ENCODE peak calls at places on chromosomes 1 and 21, in seven cellular contexts. W is body of pancreas; F is psoas muscle; I is fibroblast of lung; L is left ventricle myocardium inferior; X is lung; B is naive thymus-derived CD4-positive, alpha-beta T cell. Y is an unnamed sample. For H3K4me1 and H3K27me3, the result is how much of the 10 kb centered on the place peaks cover.

GRCh38 chr1:67809887-67810286 is 23.4 kb downstream of the GNG12 start:
- DNase-seq in W (no peak), X (no peak), B (no peak), I (no peak), L (no peak), F (no peak), Y (peak)

GRCh38 chr1:246753670-246754535 is 29.7 kb downstream of the SCCPDH start:
- DNase-seq in X (peak), F (peak), I (peak), L (peak), B (peak), W (peak), Y (peak)

GRCh38 chr1:173255214-173255813 is 48.2 kb upstream of the TNFSF4 start:
- DNase-seq in W (no peak), X (no peak), L (no peak), I (peak), F (no peak), B (no peak), Y (peak)

GRCh38 chr1:39620659-39621165 is 18.7 kb downstream of the HEYL start:
- DNase-seq in B (no peak), I (no peak), W (no peak), L (peak), X (no peak), F (peak), Y (no peak)

GRCh38 chr1:185040333-185040732 is 5.0 kb upstream of the RNF2 start:
- DNase-seq in X (no peak), W (no peak), L (no peak), B (no peak), F (no peak), I (no peak), Y (no peak)

GRCh38 chr1:72516826-72517225 is 234.5 kb upstream of the NEGR1 start:
- DNase-seq in B (no peak), L (no peak), F (no peak), W (no peak), X (no peak), I (no peak), Y (no peak)

GRCh38 chr1:200079576-200079975 is 52.1 kb downstream of the NR5A2 start:
- DNase-seq in X (no peak), L (no peak), I (no peak), F (no peak), B (no peak), W (no peak), Y (no peak)

GRCh38 chr1:63920154-63921117 is 146.6 kb downstream of the ROR1 start:
- DNase-seq in L (no peak), F (no peak), B (no peak), X (peak), W (no peak), I (peak), Y (peak)

GRCh38 chr1:32743380-32744062 is 41.0 kb upstream of the SYNC start:
- DNase-seq in I (no peak), B (no peak), W (peak), X (no peak), F (no peak), L (no peak), Y (peak)

GRCh38 chr1:38585971-38586370 is 273.6 kb downstream of the RRAGC start:
- DNase-seq in I (peak), W (no peak), X (no peak), F (no peak), L (no peak), B (no peak), Y (no peak)

GRCh38 chr1:58568271-58568860 is 8.7 kb downstream of the TACSTD2 start:
- DNase-seq in F (no peak), L (no peak), I (no peak), W (no peak), X (no peak), B (no peak), Y (no peak)

GRCh38 chr21:33880626-33881025 is 35.0 kb downstream of the ATP5PO start:
- DNase-seq in I (no peak), B (no peak), L (no peak), F (no peak), W (no peak), X (no peak), Y (no peak)

GRCh38 chr1:8569242-8569641 is 248.2 kb downstream of the RERE start:
- DNase-seq in W (no peak), X (no peak), F (no peak), I (no peak), L (no peak), B (no peak), Y (no peak)

GRCh38 chr1:940121-941026 is 16.7 kb downstream of the SAMD11 start:
- DNase-seq in W (peak), B (no peak), X (no peak), F (peak), L (peak), I (peak), Y (peak)

GRCh38 chr1:111221276-111221632 is 6.3 kb upstream of the CHI3L2 start:
- DNase-seq in L (no peak), F (no peak), X (no peak), B (no peak), W (no peak), I (no peak), Y (no peak)
- H3K4me3 ChIP-seq in L (no peak), F (no peak), X (no peak), B (peak), W (no peak), I (no peak), Y (no peak)

GRCh38 chr1:27005648-27006496 is 6.8 kb downstream of the TENT5B start:
- DNase-seq in B (no peak), F (no peak), X (no peak), I (no peak), L (no peak), W (peak), Y (peak)

GRCh38 chr1:27005166-27005530 is 7.5 kb downstream of the TENT5B start:
- DNase-seq in X (no peak), W (no peak), F (no peak), B (no peak), L (no peak), I (no peak), Y (no peak)

GRCh38 chr1:27007909-27008582 is 4.6 kb downstream of the TENT5B start:
- DNase-seq in L (no peak), W (peak), B (no peak), I (no peak), X (peak), F (no peak), Y (peak)

GRCh38 chr1:27004471-27005165 is 8.0 kb downstream of the TENT5B start:
- DNase-seq in F (no peak), L (no peak), X (no peak), B (no peak), W (peak), I (peak), Y (no peak)

DNA sequence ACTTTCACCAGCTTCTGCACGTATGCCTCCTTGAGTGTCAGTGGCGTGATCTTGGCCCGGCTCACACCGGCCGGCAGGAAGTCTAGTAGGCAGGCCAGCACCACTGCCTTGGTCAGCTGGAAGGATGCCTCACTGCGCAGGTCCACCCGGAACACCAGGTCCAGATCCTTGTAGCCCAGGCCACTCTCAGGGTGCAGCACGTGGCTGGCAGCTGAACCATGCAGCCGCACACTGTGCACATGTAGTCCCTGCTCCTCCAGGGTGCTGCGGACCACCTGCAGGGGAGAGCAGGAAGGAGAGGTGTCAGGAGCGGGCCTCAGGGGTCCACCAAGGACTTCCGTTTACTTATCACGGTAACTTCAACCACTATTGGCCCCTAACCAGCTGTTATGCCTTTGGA is 6.0 kb downstream of the TENT5B start:
- DNase-seq in L (no peak), W (no peak), X (no peak), B (no peak), F (no peak), I (no peak), Y (no peak)
- H3K4me1 ChIP-seq in L (half or more), W (half or more), X (under half), B (under half), F (under half), I (under half), Y (half or more)

DNA sequence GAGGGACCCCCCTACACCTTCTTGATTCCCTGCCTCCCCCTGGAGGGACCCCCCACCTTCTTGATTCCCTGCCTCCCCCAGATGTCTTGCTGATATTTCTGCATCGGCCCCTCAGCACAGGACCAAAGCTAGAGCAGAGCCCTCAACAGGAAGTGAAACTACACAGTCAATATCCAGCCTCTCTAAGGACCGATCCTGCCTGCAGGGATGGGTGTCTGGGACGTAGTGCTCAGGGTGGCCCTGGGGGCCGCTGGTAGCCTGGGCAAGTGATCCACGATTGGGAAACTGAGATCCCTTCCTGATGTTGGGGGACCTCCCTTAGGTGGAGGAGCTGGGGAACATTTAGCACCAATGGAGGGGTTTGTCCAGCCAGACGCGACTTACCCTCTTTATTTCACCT is 3.9 kb upstream of the LEFTY2 start:
- DNase-seq in W (no peak), B (no peak), F (no peak), X (no peak), L (no peak), I (no peak), Y (no peak)
- H3K27me3 ChIP-seq in W (under half), B (under half), F (under half), X (under half), L (under half), I (under half), Y (under half)

DNA sequence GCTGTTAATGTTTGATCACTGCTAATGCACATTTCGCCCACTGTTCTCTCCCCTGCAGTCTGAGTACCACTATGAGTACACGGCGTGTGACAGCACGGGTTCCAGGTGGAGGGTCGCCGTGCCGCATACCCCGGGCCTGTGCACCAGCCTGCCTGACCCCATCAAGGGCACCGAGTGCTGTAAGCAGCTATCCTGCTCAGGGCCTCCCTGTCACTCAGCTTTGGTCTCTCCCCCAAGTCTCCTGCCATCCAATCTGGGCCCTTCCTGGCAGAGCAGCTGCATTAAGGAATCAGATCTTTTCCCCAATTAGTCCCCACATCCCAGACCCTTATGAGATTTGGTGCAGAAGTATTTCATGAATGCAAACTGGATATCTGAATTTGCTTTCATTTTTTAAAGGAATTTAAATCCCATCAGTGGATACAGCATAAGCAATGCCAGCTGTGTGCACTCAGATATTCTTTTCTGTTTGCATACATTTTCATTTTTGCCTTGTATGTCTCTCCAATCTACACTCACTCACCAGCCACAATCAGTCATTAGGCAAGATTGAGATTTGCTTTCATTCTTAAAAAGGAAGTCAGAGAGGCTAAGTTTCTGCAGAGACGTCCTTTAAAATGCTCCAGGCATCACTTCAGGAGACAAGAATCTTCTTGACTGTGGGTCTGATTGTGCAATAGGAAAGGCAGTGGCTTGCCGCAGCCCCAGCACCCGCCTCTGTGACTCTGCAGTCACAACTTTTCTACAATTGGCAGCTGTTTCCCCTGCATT is 48.1 kb downstream of the ELAPOR1 start:
- DNase-seq in X (peak), L (peak), F (peak), B (no peak), I (peak), W (no peak), Y (peak)
- H3K4me3 ChIP-seq in X (no peak), L (peak), F (no peak), B (no peak), I (peak), W (no peak), Y (no peak)

DNA sequence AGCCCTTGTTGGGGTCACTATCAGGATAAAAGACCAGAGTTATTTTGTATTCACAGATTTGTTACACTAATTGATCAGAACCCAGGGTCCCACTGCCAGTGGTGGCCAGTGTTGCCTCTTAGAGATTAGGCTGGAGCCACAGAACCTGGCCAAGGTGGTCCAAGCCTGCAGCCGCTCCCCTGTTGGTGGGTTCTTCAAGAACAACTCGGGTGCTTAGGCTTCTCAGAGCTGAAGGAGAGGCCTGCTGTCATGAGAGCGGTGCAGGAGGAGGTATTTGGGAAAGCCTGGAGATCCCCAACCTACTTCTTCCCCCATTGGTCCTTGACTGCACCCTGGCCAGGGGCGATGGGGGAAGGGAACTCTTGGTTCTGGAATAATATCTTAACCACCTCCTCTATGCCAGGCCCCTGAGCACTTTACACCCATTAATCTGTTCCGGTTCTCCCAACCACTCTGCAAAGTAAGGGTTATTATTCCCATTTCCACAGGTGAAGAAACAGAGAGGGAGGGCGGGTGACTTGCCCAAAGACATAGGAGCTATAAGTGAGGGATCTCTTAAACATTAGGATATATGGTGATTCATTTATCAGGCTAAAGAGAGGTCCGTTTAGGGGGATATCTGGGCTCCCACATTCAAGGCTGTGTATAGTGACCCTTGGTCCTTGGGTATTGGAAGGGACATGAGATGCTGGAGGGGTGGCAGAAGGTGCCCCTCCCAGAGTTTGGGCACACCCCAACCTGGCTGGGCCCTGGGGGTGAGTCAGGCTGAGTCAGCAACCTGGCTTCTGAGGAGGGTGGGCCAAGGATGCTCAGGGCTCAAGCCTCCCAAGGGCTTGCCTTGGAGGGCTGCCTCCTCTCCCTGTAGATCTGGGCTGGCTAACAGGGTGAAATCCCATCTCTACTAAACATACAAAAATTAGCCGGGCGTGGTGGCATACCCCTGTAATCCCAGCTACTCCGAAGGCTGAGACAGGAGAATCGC is 5.1 kb downstream of the TRNP1 start:
- DNase-seq in F (no peak), B (no peak), X (no peak), I (peak), L (no peak), W (no peak), Y (peak)
- H3K4me1 ChIP-seq in F (under half), B (under half), X (under half), I (under half), L (half or more), W (half or more), Y (half or more)

DNA sequence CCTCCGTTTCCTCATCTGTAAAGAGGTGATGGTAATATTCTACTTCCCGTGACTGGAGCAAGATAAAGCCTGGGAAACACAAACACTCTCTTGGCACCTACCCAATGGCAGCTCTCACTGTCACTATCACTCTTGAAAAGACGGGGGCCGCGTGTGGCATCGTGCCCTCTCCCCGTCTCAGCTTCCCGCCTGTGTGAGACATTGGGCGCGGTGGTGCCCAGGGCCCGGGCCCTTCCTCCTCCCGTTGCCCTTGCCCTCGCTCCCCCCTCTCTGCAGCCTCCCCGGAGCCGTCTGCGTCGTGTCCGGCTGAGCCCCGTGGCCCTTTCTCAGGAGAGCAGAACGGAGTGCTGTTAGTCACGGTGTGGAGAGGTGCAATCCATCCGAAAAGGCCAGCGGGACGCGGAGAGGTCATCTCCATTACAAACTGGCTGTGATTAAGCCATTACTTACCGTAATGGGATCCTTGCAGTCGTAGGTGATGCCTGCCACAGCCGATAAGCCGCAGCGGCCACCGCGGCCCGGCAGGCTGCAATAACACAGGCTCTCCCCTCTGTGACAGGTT is 156.4 kb upstream of the ZC3H12A start:
- DNase-seq in B (no peak), X (no peak), I (no peak), F (no peak), L (no peak), W (no peak), Y (no peak)
- H3K27me3 ChIP-seq in B (under half), X (under half), I (under half), F (half or more), L (half or more), W (under half), Y (half or more)

GRCh38 chr1:54273837-54274192 is 73.8 kb downstream of the MRPL37 start:
- DNase-seq in X (no peak), L (peak), F (peak), I (no peak), W (peak), B (no peak), Y (no peak)
- H3K4me3 ChIP-seq in X (no peak), L (peak), F (peak), I (no peak), W (no peak), B (no peak), Y (no peak)

GRCh38 chr1:203406446-203407045 is 55.6 kb upstream of the FMOD start:
- DNase-seq in L (peak), W (peak), B (no peak), X (no peak), I (no peak), F (peak), Y (no peak)

GRCh38 chr1:203404546-203404945 is 53.6 kb upstream of the FMOD start:
- DNase-seq in L (no peak), F (no peak), W (no peak), B (no peak), I (no peak), X (no peak), Y (no peak)

GRCh38 chr1:203407301-203407700 is 56.4 kb upstream of the FMOD start:
- DNase-seq in W (no peak), B (no peak), L (no peak), X (no peak), I (no peak), F (no peak), Y (no peak)

GRCh38 chr1:203403586-203403985 is 52.7 kb upstream of the FMOD start:
- DNase-seq in I (no peak), B (no peak), X (no peak), F (no peak), L (no peak), W (no peak), Y (no peak)

DNA sequence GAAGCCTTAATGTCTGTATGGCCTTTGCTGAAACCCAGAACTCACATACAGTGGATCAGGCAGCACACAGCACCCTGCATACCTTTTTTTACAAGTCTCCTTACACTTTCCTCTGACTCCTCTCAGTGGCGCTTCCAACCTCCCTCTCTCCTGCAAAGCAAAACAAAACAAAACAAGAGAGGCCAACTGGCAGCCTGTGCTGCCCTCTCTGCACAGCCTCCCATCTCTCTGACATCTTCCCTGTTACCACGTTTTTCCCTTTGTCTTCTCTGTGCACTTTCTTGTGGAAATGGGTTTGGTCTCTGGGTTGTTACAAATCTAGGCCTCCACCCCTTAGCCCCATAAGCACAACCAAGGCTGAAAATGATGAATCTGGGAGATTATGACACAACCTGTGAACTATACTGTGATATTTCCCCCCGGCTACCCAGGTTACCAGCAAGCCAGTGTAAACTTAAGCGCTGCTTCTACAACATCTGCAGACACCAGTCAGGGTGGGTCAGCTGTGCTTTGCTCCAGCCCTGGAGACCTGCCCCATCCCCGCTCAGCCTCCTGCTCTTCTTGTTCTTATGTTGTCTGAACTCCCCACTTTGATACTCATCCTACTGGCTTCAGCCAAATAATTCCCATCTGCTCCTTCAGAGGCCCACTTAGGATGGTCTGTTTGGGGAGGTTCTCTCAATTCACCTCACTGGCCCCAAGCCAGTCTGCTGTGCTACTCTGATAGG is 54.9 kb upstream of the FMOD start:
- DNase-seq in I (no peak), W (no peak), B (no peak), X (no peak), L (no peak), F (no peak), Y (no peak)
- H3K4me1 ChIP-seq in I (under half), W (under half), B (under half), X (under half), L (half or more), F (under half), Y (under half)